ENCODE peak calls at places on chromosomes 1 and 21, in five cellular contexts. One of them, this sample, is unnamed.
A peak's percentile ranks its signal among the peaks of the same experiment; 100 is the strongest.

GRCh38 chr1:173240609-173241008 is 33.5 kb upstream of the TNFSF4 start:
- DNase-seq in upper lobe of right lung: no peak
- DNase-seq in H1: no peak
- DNase-seq in IMR-90: no peak
- DNase-seq in left ventricle myocardium inferior: no peak
- DNase-seq in this sample: no peak

GRCh38 chr1:224378855-224379631 is 22.4 kb downstream of the CNIH4 start:
- DNase-seq in IMR-90: no peak
- DNase-seq in upper lobe of right lung: no peak
- DNase-seq in left ventricle myocardium inferior: no peak
- DNase-seq in H1: no peak
- DNase-seq in this sample: no peak

GRCh38 chr1:55272994-55273393 is 57.8 kb upstream of the USP24 start:
- DNase-seq in upper lobe of right lung: no peak
- DNase-seq in IMR-90: no peak
- DNase-seq in left ventricle myocardium inferior: no peak
- DNase-seq in H1: no peak
- DNase-seq in this sample: no peak

GRCh38 chr1:10555635-10556429 is 81.1 kb downstream of the PEX14 start:
- DNase-seq in H1: peak; percentile 62
- DNase-seq in upper lobe of right lung: no peak
- DNase-seq in IMR-90: no peak
- DNase-seq in left ventricle myocardium inferior: no peak
- DNase-seq in this sample: no peak

GRCh38 chr21:29677326-29677725 is 262.5 kb downstream of the GRIK1 start:
- DNase-seq in IMR-90: no peak
- DNase-seq in H1: no peak
- DNase-seq in left ventricle myocardium inferior: no peak
- DNase-seq in upper lobe of right lung: no peak
- DNase-seq in this sample: no peak

GRCh38 chr1:155178441-155179106 is 4.9 kb downstream of the TRIM46 start:
- DNase-seq in upper lobe of right lung: peak; percentile 79
- DNase-seq in H1: no peak
- DNase-seq in left ventricle myocardium inferior: no peak
- DNase-seq in IMR-90: no peak
- DNase-seq in this sample: peak; percentile 76

GRCh38 chr1:160486453-160486852 is 36.6 kb downstream of the SLAMF6 start:
- DNase-seq in left ventricle myocardium inferior: no peak
- DNase-seq in upper lobe of right lung: no peak
- DNase-seq in IMR-90: no peak
- DNase-seq in H1: no peak
- DNase-seq in this sample: no peak

GRCh38 chr1:230919201-230919600 is 50.9 kb upstream of the C1orf198 start:
- DNase-seq in left ventricle myocardium inferior: no peak
- DNase-seq in H1: no peak
- DNase-seq in upper lobe of right lung: no peak
- DNase-seq in IMR-90: no peak
- DNase-seq in this sample: no peak

GRCh38 chr1:196209265-196209664 is 399.0 kb downstream of the KCNT2 start:
- DNase-seq in upper lobe of right lung: no peak
- DNase-seq in H1: no peak
- DNase-seq in left ventricle myocardium inferior: no peak
- DNase-seq in IMR-90: no peak
- DNase-seq in this sample: no peak

GRCh38 chr1:115238336-115239147 is 99.5 kb downstream of the NGF start:
- DNase-seq in IMR-90: no peak
- DNase-seq in H1: no peak
- DNase-seq in left ventricle myocardium inferior: no peak
- DNase-seq in upper lobe of right lung: no peak
- DNase-seq in this sample: no peak

GRCh38 chr1:3482590-3482899 is 28.1 kb downstream of the ARHGEF16 start:
- DNase-seq in left ventricle myocardium inferior: no peak
- DNase-seq in IMR-90: no peak
- DNase-seq in H1: no peak
- DNase-seq in upper lobe of right lung: no peak
- DNase-seq in this sample: no peak

GRCh38 chr1:225880210-225880584 is 2.0 kb downstream of the TMEM63A start:
- DNase-seq in IMR-90: no peak
- DNase-seq in left ventricle myocardium inferior: peak; percentile 45
- DNase-seq in upper lobe of right lung: no peak
- DNase-seq in H1: no peak
- DNase-seq in this sample: peak; percentile 43

GRCh38 chr1:181704556-181704955 is 221.2 kb downstream of the CACNA1E start:
- DNase-seq in H1: no peak
- DNase-seq in left ventricle myocardium inferior: no peak
- DNase-seq in upper lobe of right lung: no peak
- DNase-seq in IMR-90: no peak
- DNase-seq in this sample: no peak

GRCh38 chr1:167121375-167122120 is 27.7 kb downstream of the STYXL2 start:
- DNase-seq in left ventricle myocardium inferior: no peak
- DNase-seq in H1: peak; percentile 80
- DNase-seq in upper lobe of right lung: peak; percentile 81
- DNase-seq in IMR-90: no peak
- DNase-seq in this sample: peak; percentile 75

GRCh38 chr21:28795251-28795650 is 197.4 kb downstream of the LTN1 start:
- DNase-seq in upper lobe of right lung: no peak
- DNase-seq in IMR-90: no peak
- DNase-seq in H1: no peak
- DNase-seq in left ventricle myocardium inferior: no peak
- DNase-seq in this sample: no peak

GRCh38 chr1:109985251-109986053 is 887 bp downstream of the AHCYL1 start:
- DNase-seq in H1: no peak
- DNase-seq in IMR-90: no peak
- DNase-seq in left ventricle myocardium inferior: no peak
- DNase-seq in upper lobe of right lung: no peak
- DNase-seq in this sample: no peak

GRCh38 chr1:11331036-11331765 is 58.2 kb downstream of the UBIAD1 start:
- DNase-seq in IMR-90: no peak
- DNase-seq in left ventricle myocardium inferior: no peak
- DNase-seq in H1: no peak
- DNase-seq in upper lobe of right lung: no peak
- DNase-seq in this sample: no peak

GRCh38 chr1:29156543-29157268 is 25.0 kb downstream of the SRSF4 start:
- DNase-seq in H1: no peak
- DNase-seq in left ventricle myocardium inferior: no peak
- DNase-seq in upper lobe of right lung: no peak
- DNase-seq in IMR-90: peak; percentile 49
- DNase-seq in this sample: no peak

GRCh38 chr1:84283381-84283780 is 18.1 kb upstream of the SAMD13 start:
- DNase-seq in IMR-90: no peak
- DNase-seq in left ventricle myocardium inferior: no peak
- DNase-seq in upper lobe of right lung: no peak
- DNase-seq in H1: no peak
- DNase-seq in this sample: no peak

GRCh38 chr1:207844374-207844773 is 66.6 kb downstream of the CD34 start:
- DNase-seq in IMR-90: no peak
- DNase-seq in upper lobe of right lung: no peak
- DNase-seq in left ventricle myocardium inferior: no peak
- DNase-seq in H1: no peak
- DNase-seq in this sample: no peak

GRCh38 chr1:180632326-180633088 is 685 bp downstream of the XPR1 start:
- DNase-seq in upper lobe of right lung: peak; percentile 87
- DNase-seq in IMR-90: no peak
- DNase-seq in left ventricle myocardium inferior: peak; percentile 62
- DNase-seq in H1: peak; percentile 86
- DNase-seq in this sample: peak; percentile 76

GRCh38 chr1:23980006-23980724 is at the start of gene SRSF10:
- DNase-seq in upper lobe of right lung: peak; percentile 99
- DNase-seq in left ventricle myocardium inferior: peak; percentile 98
- DNase-seq in H1: peak; percentile 93
- DNase-seq in IMR-90: peak; percentile 99
- DNase-seq in this sample: peak; percentile 98

GRCh38 chr1:23977854-23978191 is 2.3 kb downstream of the SRSF10 start:
- DNase-seq in H1: no peak
- DNase-seq in IMR-90: no peak
- DNase-seq in left ventricle myocardium inferior: no peak
- DNase-seq in upper lobe of right lung: no peak
- DNase-seq in this sample: no peak

GRCh38 chr1:23979387-23980005 is 631 bp downstream of the SRSF10 start:
- DNase-seq in left ventricle myocardium inferior: no peak
- DNase-seq in H1: no peak
- DNase-seq in upper lobe of right lung: no peak
- DNase-seq in IMR-90: no peak
- DNase-seq in this sample: no peak

GRCh38 chr1:23978825-23979224 is 1.3 kb downstream of the SRSF10 start:
- DNase-seq in left ventricle myocardium inferior: no peak
- DNase-seq in H1: no peak
- DNase-seq in IMR-90: no peak
- DNase-seq in upper lobe of right lung: no peak
- DNase-seq in this sample: no peak

GRCh38 chr1:23977187-23977853 is 2.8 kb downstream of the SRSF10 start:
- DNase-seq in IMR-90: no peak
- DNase-seq in upper lobe of right lung: no peak
- DNase-seq in H1: no peak
- DNase-seq in left ventricle myocardium inferior: no peak
- DNase-seq in this sample: no peak
- H3K4me1 ChIP-seq in IMR-90: peaks cover 6% of the 10 kb centered on the region
- H3K4me1 ChIP-seq in upper lobe of right lung: peaks cover 34% of the 10 kb centered on the region
- H3K4me1 ChIP-seq in H1: peaks cover 5% of the 10 kb centered on the region
- H3K4me1 ChIP-seq in left ventricle myocardium inferior: peaks cover 71% of the 10 kb centered on the region
- H3K4me1 ChIP-seq in this sample: peaks cover 66% of the 10 kb centered on the region

DNA sequence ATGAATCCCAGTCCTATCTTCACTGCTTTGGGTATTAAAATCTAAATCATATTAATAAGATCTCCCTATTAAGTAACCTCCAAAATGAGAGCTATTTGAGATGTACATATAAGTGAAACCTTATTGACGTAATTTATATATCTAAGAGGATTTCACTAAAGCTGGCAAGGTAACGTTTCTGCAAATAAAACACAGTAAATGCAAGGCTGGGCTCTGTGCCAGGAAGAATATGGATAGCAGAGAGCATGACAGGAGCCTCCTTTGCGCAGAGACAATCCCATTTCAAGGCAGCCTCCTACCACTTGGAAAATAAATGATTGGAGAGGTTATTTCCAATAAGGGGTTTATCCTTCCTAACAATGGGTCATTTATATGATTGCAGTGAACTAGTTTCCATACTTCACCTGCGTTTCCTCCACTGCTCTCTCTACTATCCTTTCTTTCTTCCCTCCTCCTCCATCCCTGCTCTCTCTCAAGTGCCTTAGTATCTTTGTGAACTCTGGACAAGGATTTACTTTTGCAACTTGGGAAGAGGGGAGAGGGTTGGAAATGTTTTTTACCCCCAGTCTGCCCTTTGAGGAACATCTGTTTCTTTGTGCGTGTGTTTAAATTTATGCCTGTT is 3.0 kb upstream of the NFIA start:
- DNase-seq in H1: no peak
- DNase-seq in upper lobe of right lung: no peak
- DNase-seq in left ventricle myocardium inferior: no peak
- DNase-seq in IMR-90: no peak
- DNase-seq in this sample: no peak
- H3K4me3 ChIP-seq in H1: peak overlapping the region; percentile 75
- H3K4me3 ChIP-seq in upper lobe of right lung: no peak overlapping the region
- H3K4me3 ChIP-seq in left ventricle myocardium inferior: peak overlapping the region; percentile 88
- H3K4me3 ChIP-seq in IMR-90: no peak overlapping the region
- H3K4me3 ChIP-seq in this sample: peak overlapping the region; percentile 83

DNA sequence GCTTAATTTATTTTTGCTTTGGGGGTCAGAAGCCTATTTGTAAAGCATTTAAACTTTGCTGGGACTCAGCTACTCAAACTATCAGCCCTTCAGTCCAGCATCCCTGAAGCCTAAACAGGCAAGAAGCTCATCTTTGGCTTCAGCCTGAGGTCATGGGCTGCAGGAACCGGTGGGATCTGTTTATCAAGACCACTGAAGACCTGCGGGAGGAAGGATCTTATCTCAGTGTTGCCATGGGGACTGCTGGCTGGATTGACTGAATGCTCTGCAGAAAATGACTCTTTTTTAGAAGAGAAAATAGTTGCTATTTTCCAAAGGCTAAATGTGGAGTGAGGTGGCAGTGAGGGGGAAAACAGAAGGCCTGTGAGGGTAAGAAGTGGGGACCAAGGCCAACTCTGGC is 20.6 kb upstream of the ATP1B1 start:
- DNase-seq in IMR-90: no peak
- DNase-seq in upper lobe of right lung: no peak
- DNase-seq in left ventricle myocardium inferior: no peak
- DNase-seq in H1: no peak
- DNase-seq in this sample: no peak
- H3K27me3 ChIP-seq in IMR-90: peaks cover 2% of the 10 kb centered on the region
- H3K27me3 ChIP-seq in upper lobe of right lung: no peaks in the 10 kb centered on the region
- H3K27me3 ChIP-seq in left ventricle myocardium inferior: no peaks in the 10 kb centered on the region
- H3K27me3 ChIP-seq in H1: no peaks in the 10 kb centered on the region
- H3K27me3 ChIP-seq in this sample: no peaks in the 10 kb centered on the region

GRCh38 chr1:17798799-17799382 is 43.8 kb downstream of the ACTL8 start:
- DNase-seq in H1: no peak
- DNase-seq in upper lobe of right lung: no peak
- DNase-seq in left ventricle myocardium inferior: no peak
- DNase-seq in IMR-90: no peak
- DNase-seq in this sample: no peak

GRCh38 chr1:17798011-17798410 is 42.9 kb downstream of the ACTL8 start:
- DNase-seq in H1: no peak
- DNase-seq in IMR-90: no peak
- DNase-seq in left ventricle myocardium inferior: no peak
- DNase-seq in upper lobe of right lung: no peak
- DNase-seq in this sample: no peak

GRCh38 chr1:17802945-17803344 is 47.8 kb downstream of the ACTL8 start:
- DNase-seq in IMR-90: no peak
- DNase-seq in left ventricle myocardium inferior: no peak
- DNase-seq in upper lobe of right lung: no peak
- DNase-seq in H1: no peak
- DNase-seq in this sample: no peak

GRCh38 chr1:17799642-17800041 is 44.5 kb downstream of the ACTL8 start:
- DNase-seq in IMR-90: no peak
- DNase-seq in left ventricle myocardium inferior: no peak
- DNase-seq in upper lobe of right lung: no peak
- DNase-seq in H1: no peak
- DNase-seq in this sample: no peak

GRCh38 chr1:17802164-17802563 is 47.0 kb downstream of the ACTL8 start:
- DNase-seq in IMR-90: peak; percentile 38
- DNase-seq in H1: no peak
- DNase-seq in upper lobe of right lung: no peak
- DNase-seq in left ventricle myocardium inferior: no peak
- DNase-seq in this sample: no peak
- H3K4me1 ChIP-seq in IMR-90: no peaks in the 10 kb centered on the region
- H3K4me1 ChIP-seq in H1: no peaks in the 10 kb centered on the region
- H3K4me1 ChIP-seq in upper lobe of right lung: no peaks in the 10 kb centered on the region
- H3K4me1 ChIP-seq in left ventricle myocardium inferior: no peaks in the 10 kb centered on the region
- H3K4me1 ChIP-seq in this sample: no peaks in the 10 kb centered on the region

GRCh38 chr1:41365320-41365633 is 4.0 kb downstream of the FOXO6 start:
- DNase-seq in IMR-90: no peak
- DNase-seq in H1: no peak
- DNase-seq in left ventricle myocardium inferior: no peak
- DNase-seq in upper lobe of right lung: no peak
- DNase-seq in this sample: no peak

GRCh38 chr1:41366428-41367101 is 5.3 kb downstream of the FOXO6 start:
- DNase-seq in H1: peak; percentile 71
- DNase-seq in upper lobe of right lung: peak; percentile 73
- DNase-seq in left ventricle myocardium inferior: no peak
- DNase-seq in IMR-90: no peak
- DNase-seq in this sample: no peak

GRCh38 chr1:41367102-41367537 is 5.9 kb downstream of the FOXO6 start:
- DNase-seq in H1: no peak
- DNase-seq in left ventricle myocardium inferior: no peak
- DNase-seq in IMR-90: no peak
- DNase-seq in upper lobe of right lung: no peak
- DNase-seq in this sample: no peak

GRCh38 chr1:41364444-41365319 is 3.4 kb downstream of the FOXO6 start:
- DNase-seq in upper lobe of right lung: no peak
- DNase-seq in IMR-90: no peak
- DNase-seq in left ventricle myocardium inferior: no peak
- DNase-seq in H1: no peak
- DNase-seq in this sample: no peak

GRCh38 chr1:41365772-41366427 is 4.7 kb downstream of the FOXO6 start:
- DNase-seq in left ventricle myocardium inferior: no peak
- DNase-seq in upper lobe of right lung: peak; percentile 67
- DNase-seq in IMR-90: no peak
- DNase-seq in H1: no peak
- DNase-seq in this sample: no peak
- H3K4me3 ChIP-seq in left ventricle myocardium inferior: peak overlapping the region; percentile 64
- H3K4me3 ChIP-seq in upper lobe of right lung: peak overlapping the region; percentile 36
- H3K4me3 ChIP-seq in IMR-90: no peak overlapping the region
- H3K4me3 ChIP-seq in H1: peak overlapping the region; percentile 70
- H3K4me3 ChIP-seq in this sample: peak overlapping the region; percentile 48

This sample was measured in lower lobe of right lung.